ENCODE peak calls at places on chromosomes 16 and 17, in nine cellular contexts. C is colonic mucosa, T is HFFc6, A is fibroblast of villous mesenchyme, P is GM12891, X is natural killer cell, Q is DMS 273 treated with DMSO at 0.1 percent for 48 hours, F is RPMI7951, W is astrocyte of the spinal cord. H is an unnamed sample.

GRCh38 chr16:66026211-66026610 is 340.3 kb upstream of the CDH5 start:
- DNase-seq in C (no peak), T (no peak), A (no peak), P (no peak), X (no peak), Q (peak), F (peak), W (no peak), H (no peak)

GRCh38 chr16:3259097-3259496 is 2.7 kb upstream of the MEFV start:
- DNase-seq in C (peak), T (no peak), A (peak), P (no peak), X (no peak), Q (no peak), F (peak), W (no peak), H (peak)

GRCh38 chr17:36933174-36934143 is 3.8 kb upstream of the LHX1 start:
- DNase-seq in C (peak), T (no peak), A (no peak), P (no peak), X (no peak), Q (no peak), F (no peak), W (no peak), H (no peak)

GRCh38 chr16:67990018-67990386 is 9.3 kb downstream of the DPEP2 start:
- DNase-seq in C (no peak), T (no peak), A (no peak), P (no peak), X (no peak), Q (no peak), F (no peak), W (no peak), H (no peak)

GRCh38 chr16:54633943-54634362 is 296.7 kb upstream of the IRX5 start:
- DNase-seq in C (no peak), T (no peak), A (no peak), P (no peak), X (no peak), Q (no peak), F (peak), W (peak), H (peak)

GRCh38 chr16:66133641-66134402 is 232.7 kb upstream of the CDH5 start:
- DNase-seq in C (no peak), T (no peak), A (peak), P (no peak), X (no peak), Q (no peak), F (no peak), W (no peak), H (no peak)

GRCh38 chr17:83124871-83125514 is 45.6 kb downstream of the METRNL start:
- DNase-seq in C (no peak), T (no peak), A (no peak), P (no peak), X (no peak), Q (no peak), F (no peak), W (no peak), H (no peak)

GRCh38 chr16:22625948-22626347 is 115.3 kb downstream of the NPIPB5 start:
- DNase-seq in C (no peak), T (peak), A (no peak), P (no peak), X (no peak), Q (no peak), F (no peak), W (no peak), H (no peak)

GRCh38 chr16:17404903-17405691 is 65.7 kb downstream of the XYLT1 start:
- DNase-seq in C (peak), T (peak), A (peak), P (no peak), X (no peak), Q (no peak), F (peak), W (peak), H (no peak)

GRCh38 chr16:12757546-12757945 is 46.1 kb downstream of the CPPED1 start:
- DNase-seq in C (no peak), T (no peak), A (no peak), P (no peak), X (no peak), Q (no peak), F (no peak), W (no peak), H (no peak)